ENCODE peak calls at places on chromosomes 2 and 18, in four cellular contexts. Y is transverse colon; T is stimulated activated naive CD8-positive, alpha-beta T cell treated with anti-CD3 and anti-CD28 coated beads, Interleukin-15, Interleukin-2, amounts not matched to agents 100 U/mL and 50 U/mL, for 24 hours; P is GM23338. O is an unnamed sample.

GRCh38 chr2:33877348-33878016 is 278.4 kb upstream of the FAM98A start:
- DNase-seq in T (no peak), P (no peak), Y (no peak), O (no peak)

GRCh38 chr2:199456383-199457146 is 1.2 kb downstream of the SATB2 start:
- DNase-seq in P (no peak), T (no peak), Y (no peak), O (no peak)

GRCh38 chr2:28398101-28398834 is 5.6 kb downstream of the FOSL2 start:
- DNase-seq in T (no peak), P (no peak), Y (no peak), O (peak; percentile 77)

GRCh38 chr2:30777662-30778505 is 29.4 kb downstream of the CAPN13 start:
- DNase-seq in P (no peak), T (no peak), Y (no peak), O (no peak)

GRCh38 chr2:186917866-186918265 is 68.9 kb upstream of the ZSWIM2 start:
- DNase-seq in T (no peak), P (no peak), Y (no peak), O (peak; percentile 7)

GRCh38 chr2:165627463-165627862 is 158.0 kb downstream of the CSRNP3 start:
- DNase-seq in T (no peak), P (no peak), Y (no peak), O (peak; percentile 96)

GRCh38 chr18:13290856-13291271 is 72.3 kb downstream of the LDLRAD4 start:
- DNase-seq in T (peak; percentile 37), Y (no peak), P (no peak), O (no peak)

GRCh38 chr2:241242306-241242705 is 53.8 kb downstream of the ANO7 start:
- DNase-seq in P (no peak), Y (no peak), T (no peak), O (no peak)

GRCh38 chr2:241130316-241130715 is 19.0 kb downstream of the PASK start:
- DNase-seq in P (no peak), T (no peak), Y (no peak), O (no peak)

GRCh38 chr18:66599190-66599589 is 4.7 kb downstream of the CDH19 start:
- DNase-seq in Y (no peak), T (no peak), P (no peak), O (no peak)

GRCh38 chr2:43458002-43458628 is 137.7 kb downstream of the THADA start:
- DNase-seq in T (no peak), P (no peak), Y (no peak), O (peak; percentile 91)

O was measured in amniotic epithelial cell.